ENCODE peak calls at places on chromosomes 3 and 15, in nine cellular contexts. S is IMR-90, N is mesenchymal stem cell, X is tibial nerve, I is astrocyte, W is left lung, D is HCT116, T is fibroblast of lung, K is left ventricle myocardium inferior. L is an unnamed sample. For H3K9me3, the result is how much of the 10 kb centered on the place peaks cover.

GRCh38 chr3:115285001-115285400 is 137.9 kb upstream of the ZBTB20 start:
- DNase-seq in S (no peak), N (no peak), X (no peak), I (no peak), W (no peak), D (no peak), T (no peak), K (no peak), L (no peak)

GRCh38 chr3:24048843-24049242 is 103.8 kb downstream of the NR1D2 start:
- DNase-seq in S (no peak), N (peak), X (no peak), I (no peak), W (no peak), D (no peak), T (no peak), K (no peak), L (peak)

GRCh38 chr3:124926426-124927116 is 8.0 kb downstream of the MUC13 start:
- DNase-seq in S (peak), N (no peak), X (no peak), I (peak), W (no peak), D (no peak), T (peak), K (no peak), L (no peak)

GRCh38 chr3:33991673-33992072 is 193.2 kb downstream of the PDCD6IP start:
- DNase-seq in S (no peak), N (no peak), X (no peak), I (no peak), W (no peak), D (no peak), T (no peak), K (no peak), L (no peak)

GRCh38 chr15:76059320-76060097 is at the start of gene TMEM266:
- DNase-seq in S (peak), N (peak), X (no peak), I (peak), W (peak), D (no peak), T (peak), K (peak), L (peak)

GRCh38 chr15:31081568-31082250 is 19.8 kb downstream of the TRPM1 start:
- DNase-seq in S (no peak), N (no peak), X (no peak), I (no peak), W (peak), D (no peak), T (no peak), K (no peak), L (peak)

GRCh38 chr3:50602675-50603191 is 8.8 kb downstream of the CISH start:
- DNase-seq in S (no peak), N (no peak), X (no peak), I (no peak), W (no peak), D (no peak), T (no peak), K (no peak), L (no peak)

GRCh38 chr3:146308222-146308621 is 57.3 kb upstream of the PLSCR4 start:
- DNase-seq in S (peak), N (peak), X (no peak), I (peak), W (no peak), D (no peak), T (peak), K (no peak), L (peak)

GRCh38 chr3:46186856-46187700 is 21.0 kb downstream of the CCR1 start:
- DNase-seq in S (no peak), N (no peak), X (no peak), I (no peak), W (no peak), D (no peak), T (no peak), K (no peak), L (no peak)

GRCh38 chr3:72143322-72143721 is 358.4 kb upstream of the PROK2 start:
- DNase-seq in S (peak), N (peak), X (no peak), I (peak), W (no peak), D (no peak), T (peak), K (no peak), L (peak)

GRCh38 chr3:187610926-187611545 is 59.2 kb downstream of the SST start:
- DNase-seq in S (peak), N (peak), X (no peak), I (peak), W (peak), D (no peak), T (peak), K (no peak), L (peak)

GRCh38 chr15:70955151-70955550 is 62.5 kb downstream of the LRRC49 start:
- DNase-seq in S (peak), N (peak), X (no peak), I (peak), W (no peak), D (no peak), T (peak), K (no peak), L (no peak)

GRCh38 chr3:195809796-195810454 is 1.8 kb downstream of the MUC4 start:
- DNase-seq in S (no peak), N (no peak), X (no peak), I (peak), W (peak), D (no peak), T (peak), K (no peak), L (no peak)

GRCh38 chr3:169604118-169604517 is 59.4 kb downstream of the MECOM start:
- DNase-seq in S (no peak), N (no peak), X (no peak), I (no peak), W (no peak), D (no peak), T (no peak), K (no peak), L (no peak)

GRCh38 chr3:50296721-50297383 is 2.4 kb downstream of the HYAL3 start:
- DNase-seq in S (no peak), N (no peak), X (no peak), I (no peak), W (no peak), D (no peak), T (no peak), K (peak), L (no peak)

GRCh38 chr15:28987337-28987736 is 101.6 kb downstream of the APBA2 start:
- DNase-seq in S (no peak), N (no peak), X (no peak), I (no peak), W (no peak), D (no peak), T (no peak), K (no peak), L (no peak)

GRCh38 chr3:131363275-131363674 is 18.3 kb upstream of the NUDT16 start:
- DNase-seq in S (no peak), N (no peak), X (no peak), I (no peak), W (no peak), D (no peak), T (no peak), K (no peak), L (no peak)

GRCh38 chr3:42843730-42844713 is 31.7 kb downstream of the CYP8B1 start:
- DNase-seq in S (no peak), N (no peak), X (peak), I (no peak), W (no peak), D (no peak), T (no peak), K (no peak), L (no peak)

GRCh38 chr15:59439571-59439970 is 1.6 kb downstream of the FAM81A start:
- DNase-seq in S (no peak), N (no peak), X (no peak), I (no peak), W (no peak), D (no peak), T (no peak), K (no peak), L (no peak)

GRCh38 chr15:59532770-59533379 is 78.7 kb upstream of the GCNT3 start:
- DNase-seq in S (peak), N (peak), X (no peak), I (no peak), W (no peak), D (peak), T (peak), K (no peak), L (peak)

GRCh38 chr3:114504941-114505632 is 211.3 kb downstream of the TIGIT start:
- DNase-seq in S (peak), N (no peak), X (no peak), I (peak), W (no peak), D (no peak), T (peak), K (no peak), L (no peak)

GRCh38 chr15:60660290-60661051 is 181.5 kb upstream of the ICE2 start:
- DNase-seq in S (peak), N (peak), X (peak), I (peak), W (no peak), D (no peak), T (peak), K (no peak), L (peak)

GRCh38 chr3:43389388-43390254 is 103.3 kb downstream of the SNRK start:
- DNase-seq in S (peak), N (peak), X (peak), I (peak), W (peak), D (no peak), T (peak), K (no peak), L (no peak)

GRCh38 chr3:195076981-195077610 is 193.9 kb downstream of the XXYLT1 start:
- DNase-seq in S (no peak), N (no peak), X (no peak), I (no peak), W (no peak), D (no peak), T (no peak), K (no peak), L (no peak)

GRCh38 chr3:192467230-192468186 is 259.8 kb downstream of the FGF12 start:
- DNase-seq in S (peak), N (peak), X (peak), I (no peak), W (no peak), D (peak), T (peak), K (no peak), L (no peak)

GRCh38 chr15:61256231-61256630 is 27.1 kb upstream of the RORA start:
- DNase-seq in S (no peak), N (no peak), X (no peak), I (no peak), W (no peak), D (no peak), T (no peak), K (no peak), L (no peak)

GRCh38 chr3:69747511-69748248 is 8.4 kb downstream of the MITF start:
- DNase-seq in S (peak), N (peak), X (no peak), I (peak), W (no peak), D (no peak), T (no peak), K (no peak), L (no peak)

GRCh38 chr3:58563386-58564035 is 13.7 kb downstream of the FAM107A start:
- DNase-seq in S (no peak), N (no peak), X (no peak), I (peak), W (no peak), D (no peak), T (peak), K (no peak), L (peak)

GRCh38 chr3:80190051-80190450 is 422.3 kb upstream of the ROBO1 start:
- DNase-seq in S (peak), N (peak), X (no peak), I (peak), W (no peak), D (no peak), T (peak), K (no peak), L (peak)

GRCh38 chr3:165920984-165921383 is 83.8 kb upstream of the BCHE start:
- DNase-seq in S (no peak), N (no peak), X (no peak), I (no peak), W (no peak), D (no peak), T (no peak), K (no peak), L (no peak)

GRCh38 chr3:133283958-133284807 is 115.7 kb upstream of the BFSP2 start:
- DNase-seq in S (peak), N (no peak), X (no peak), I (no peak), W (no peak), D (no peak), T (no peak), K (no peak), L (peak)

GRCh38 chr3:172164620-172165362 is 125.4 kb downstream of the FNDC3B start:
- DNase-seq in S (no peak), N (no peak), X (no peak), I (no peak), W (no peak), D (no peak), T (no peak), K (no peak), L (no peak)

GRCh38 chr3:113736548-113737089 is 9.4 kb downstream of the NAA50 start:
- DNase-seq in S (peak), N (peak), X (no peak), I (peak), W (no peak), D (peak), T (peak), K (no peak), L (no peak)

GRCh38 chr15:22263738-22264137 is 183.4 kb downstream of the OR4M2 start:
- DNase-seq in S (no peak), N (no peak), X (no peak), I (no peak), W (no peak), D (no peak), T (no peak), K (no peak), L (no peak)
- H3K9me3 ChIP-seq in S (under half), N (under half), X (under half), I (under half), W (under half), D (half or more), T (under half), K (under half), L (under half)

GRCh38 chr15:100120111-100120510 is 221.7 kb downstream of the ADAMTS17 start:
- DNase-seq in S (no peak), N (no peak), X (no peak), I (no peak), W (no peak), D (no peak), T (no peak), K (no peak), L (no peak)
- H3K9me3 ChIP-seq in S (under half), N (under half), X (under half), I (under half), W (under half), D (under half), T (under half), K (under half), L (under half)

GRCh38 chr3:176046717-176047116 is 1150.6 kb downstream of the TBL1XR1 start:
- DNase-seq in S (no peak), N (no peak), X (no peak), I (no peak), W (no peak), D (no peak), T (no peak), K (no peak), L (no peak)
- H3K9me3 ChIP-seq in S (under half), N (under half), X (under half), I (under half), W (under half), D (under half), T (under half), K (under half), L (under half)

DNA sequence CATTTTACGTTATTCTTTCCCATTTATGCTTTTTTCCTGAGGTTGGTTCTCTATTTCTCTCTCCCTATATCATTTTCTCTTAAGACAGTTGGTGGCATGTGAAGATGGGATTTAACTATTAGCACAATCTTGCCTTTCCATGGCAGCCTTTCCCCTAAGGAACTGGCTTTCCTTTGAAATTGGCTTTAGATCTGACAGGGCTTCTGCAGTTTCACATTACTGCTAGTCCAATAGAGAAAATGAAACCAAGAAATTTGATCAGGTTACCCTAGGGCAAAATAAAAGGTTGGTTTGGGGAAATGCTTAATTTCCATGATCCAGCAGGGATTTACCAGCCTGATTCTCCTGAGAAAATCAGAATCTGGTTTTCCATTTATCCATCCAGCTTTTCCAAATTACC is 22.7 kb upstream of the CHL1 start:
- DNase-seq in S (peak), N (no peak), X (no peak), I (no peak), W (no peak), D (no peak), T (no peak), K (no peak), L (no peak)
- H3K9me3 ChIP-seq in S (under half), N (under half), X (under half), I (under half), W (under half), D (under half), T (under half), K (under half), L (under half)

DNA sequence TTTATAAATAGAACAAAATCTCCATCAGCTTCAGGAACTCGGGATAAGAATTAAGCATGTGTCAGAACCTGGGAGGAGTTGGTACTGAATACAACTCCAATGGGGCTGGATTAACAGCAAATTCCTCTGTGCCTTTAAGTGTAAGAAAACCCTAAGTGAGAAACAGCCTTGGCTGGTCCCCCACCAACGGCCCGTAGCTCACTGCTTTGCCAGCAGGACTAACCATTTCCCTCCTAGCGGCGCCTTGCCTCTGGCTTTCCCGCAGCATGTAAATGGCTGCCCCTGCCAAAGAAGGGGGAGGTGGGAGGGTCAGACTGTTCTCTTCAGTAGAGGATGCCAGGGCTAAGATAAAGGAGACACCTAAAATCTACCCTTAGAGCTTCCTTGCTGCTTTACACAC is 51.1 kb upstream of the SH3GL3 start:
- DNase-seq in S (no peak), N (no peak), X (no peak), I (peak), W (no peak), D (no peak), T (peak), K (no peak), L (peak)
- H3K9me3 ChIP-seq in S (under half), N (under half), X (under half), I (under half), W (under half), D (under half), T (under half), K (under half), L (under half)

GRCh38 chr15:25245801-25246622 is 192.8 kb downstream of the UBE3A start:
- DNase-seq in S (no peak), N (no peak), X (no peak), I (no peak), W (no peak), D (no peak), T (no peak), K (no peak), L (no peak)
- H3K9me3 ChIP-seq in S (half or more), N (under half), X (under half), I (under half), W (half or more), D (under half), T (under half), K (half or more), L (under half)

L was measured in MG63.